ENCODE peak calls at places on chromosome 18, in nine cellular contexts. L is RWPE1, N is foreskin fibroblast, W is AG10803, J is lower leg skin, G is mesothelial cell of epicardium, I is H9, K is PC-9, Y is endodermal cell. B is an unnamed sample.

GRCh38 chr18:63963610-63964256 is 6.1 kb upstream of the SERPINB8 start:
- DNase-seq in L (no peak), N (peak; percentile 42), W (peak; percentile 76), J (no peak), G (no peak), I (peak; percentile 36), K (peak; percentile 46), Y (peak; percentile 73), B (no peak)

GRCh38 chr18:68803371-68803770 is 5.5 kb downstream of the CCDC102B start:
- DNase-seq in L (no peak), N (peak; percentile 86), W (peak; percentile 96), J (peak; percentile 65), G (no peak), I (no peak), K (no peak), Y (no peak), B (no peak)

GRCh38 chr18:68480196-68480595 is 234.7 kb downstream of the TMX3 start:
- DNase-seq in L (no peak), N (no peak), W (no peak), J (no peak), G (no peak), I (no peak), K (no peak), Y (no peak), B (no peak)

GRCh38 chr18:42047721-42048120 is 92.7 kb downstream of the PIK3C3 start:
- DNase-seq in L (no peak), N (peak; percentile 36), W (peak; percentile 13), J (no peak), G (no peak), I (no peak), K (no peak), Y (no peak), B (no peak)

GRCh38 chr18:32469190-32469611 is 1.5 kb downstream of the GAREM1 start:
- DNase-seq in L (no peak), N (peak; percentile 28), W (peak; percentile 5), J (no peak), G (no peak), I (no peak), K (peak; percentile 43), Y (peak; percentile 65), B (peak; percentile 33)

GRCh38 chr18:49861659-49862058 is 48.3 kb upstream of the ACAA2 start:
- DNase-seq in L (no peak), N (no peak), W (peak; percentile 4), J (no peak), G (no peak), I (no peak), K (no peak), Y (no peak), B (no peak)

GRCh38 chr18:9413586-9413985 is 61.7 kb upstream of the RALBP1 start:
- DNase-seq in L (no peak), N (peak; percentile 92), W (peak; percentile 89), J (no peak), G (no peak), I (no peak), K (peak; percentile 47), Y (no peak), B (no peak)

GRCh38 chr18:13239557-13239956 is 21.0 kb downstream of the LDLRAD4 start:
- DNase-seq in L (no peak), N (no peak), W (no peak), J (no peak), G (no peak), I (no peak), K (no peak), Y (peak; percentile 43), B (no peak)

GRCh38 chr18:43786893-43787292 is 509.6 kb upstream of the SYT4 start:
- DNase-seq in L (no peak), N (no peak), W (no peak), J (no peak), G (no peak), I (no peak), K (no peak), Y (no peak), B (no peak)

GRCh38 chr18:22670914-22671313 is 253.2 kb upstream of the CTAGE1 start:
- DNase-seq in L (no peak), N (no peak), W (no peak), J (no peak), G (no peak), I (no peak), K (no peak), Y (no peak), B (no peak)

GRCh38 chr18:14768241-14768640 is 20.3 kb downstream of the ANKRD30B start:
- DNase-seq in L (no peak), N (no peak), W (peak; percentile 1), J (no peak), G (no peak), I (no peak), K (no peak), Y (no peak), B (no peak)

GRCh38 chr18:11901826-11902438 is 6.2 kb downstream of the MPPE1 start:
- DNase-seq in L (no peak), N (no peak), W (no peak), J (no peak), G (no peak), I (no peak), K (no peak), Y (no peak), B (no peak)

GRCh38 chr18:61628085-61628484 is 264.7 kb downstream of the RNF152 start:
- DNase-seq in L (peak; percentile 17), N (peak; percentile 43), W (peak; percentile 28), J (no peak), G (no peak), I (no peak), K (no peak), Y (no peak), B (no peak)

GRCh38 chr18:25058520-25058919 is 293.4 kb downstream of the ZNF521 start:
- DNase-seq in L (no peak), N (no peak), W (no peak), J (no peak), G (no peak), I (no peak), K (no peak), Y (no peak), B (no peak)

GRCh38 chr18:36580266-36580665 is 248.5 kb downstream of the TPGS2 start:
- DNase-seq in L (no peak), N (no peak), W (peak; percentile 76), J (peak; percentile 45), G (no peak), I (no peak), K (no peak), Y (no peak), B (no peak)

GRCh38 chr18:52422985-52423601 is 83.1 kb downstream of the DCC start:
- DNase-seq in L (no peak), N (no peak), W (no peak), J (no peak), G (no peak), I (no peak), K (no peak), Y (no peak), B (no peak)
- TF ChIP-seq CTCF in L (no peak), N (no peak), W (no peak), J (no peak), G (no peak), I (peak; percentile 52), K (no peak), Y (peak; percentile 75), B (no peak)

DNA sequence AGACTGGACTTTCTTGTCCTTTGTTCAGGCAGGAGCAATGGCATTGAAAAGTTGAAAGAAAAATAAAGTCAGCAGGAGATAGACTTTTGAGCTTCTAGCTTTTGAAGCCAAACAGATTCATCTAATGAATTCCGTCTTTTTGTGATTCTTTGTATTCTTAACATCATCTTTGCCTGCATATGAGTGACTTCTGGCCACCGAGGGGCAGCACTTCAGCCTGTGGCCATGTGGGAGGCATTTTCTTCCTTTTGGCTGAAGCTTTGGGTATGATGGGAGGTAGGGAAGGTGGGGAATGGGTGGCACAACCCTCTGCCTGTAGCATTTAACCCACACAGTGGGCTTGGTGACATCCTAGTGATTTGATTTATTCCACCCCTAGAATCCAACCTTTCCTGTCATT is 220.6 kb downstream of the SETBP1 start:
- DNase-seq in L (no peak), N (no peak), W (no peak), J (no peak), G (no peak), I (no peak), K (no peak), Y (peak; percentile 68), B (no peak)
- TF ChIP-seq CTCF in L (no peak), N (no peak), W (no peak), J (no peak), G (no peak), I (peak; percentile 62), K (no peak), Y (peak; percentile 72), B (no peak)

GRCh38 chr18:46073474-46074331 is 1.6 kb upstream of the PSTPIP2 start:
- DNase-seq in L (no peak), N (peak; percentile 50), W (peak; percentile 57), J (peak; percentile 64), G (no peak), I (no peak), K (peak; percentile 65), Y (peak; percentile 78), B (peak; percentile 58)
- TF ChIP-seq CTCF in L (peak; percentile 74), N (peak; percentile 53), W (peak; percentile 76), J (no peak), G (peak; percentile 71), I (peak; percentile 78), K (peak; percentile 79), Y (peak; percentile 83), B (peak; percentile 66)

GRCh38 chr18:74040008-74040407 is 107.6 kb downstream of the FBXO15 start:
- DNase-seq in L (no peak), N (no peak), W (no peak), J (no peak), G (no peak), I (no peak), K (no peak), Y (no peak), B (no peak)

GRCh38 chr18:74040459-74041332 is 106.9 kb downstream of the FBXO15 start:
- DNase-seq in L (no peak), N (no peak), W (peak; percentile 18), J (no peak), G (no peak), I (peak; percentile 82), K (no peak), Y (peak; percentile 92), B (peak; percentile 61)
- TF ChIP-seq CTCF in L (peak; percentile 23), N (peak; percentile 52), W (peak; percentile 61), J (no peak), G (peak; percentile 42), I (peak; percentile 88), K (peak; percentile 87), Y (peak; percentile 93), B (peak; percentile 42)

DNA sequence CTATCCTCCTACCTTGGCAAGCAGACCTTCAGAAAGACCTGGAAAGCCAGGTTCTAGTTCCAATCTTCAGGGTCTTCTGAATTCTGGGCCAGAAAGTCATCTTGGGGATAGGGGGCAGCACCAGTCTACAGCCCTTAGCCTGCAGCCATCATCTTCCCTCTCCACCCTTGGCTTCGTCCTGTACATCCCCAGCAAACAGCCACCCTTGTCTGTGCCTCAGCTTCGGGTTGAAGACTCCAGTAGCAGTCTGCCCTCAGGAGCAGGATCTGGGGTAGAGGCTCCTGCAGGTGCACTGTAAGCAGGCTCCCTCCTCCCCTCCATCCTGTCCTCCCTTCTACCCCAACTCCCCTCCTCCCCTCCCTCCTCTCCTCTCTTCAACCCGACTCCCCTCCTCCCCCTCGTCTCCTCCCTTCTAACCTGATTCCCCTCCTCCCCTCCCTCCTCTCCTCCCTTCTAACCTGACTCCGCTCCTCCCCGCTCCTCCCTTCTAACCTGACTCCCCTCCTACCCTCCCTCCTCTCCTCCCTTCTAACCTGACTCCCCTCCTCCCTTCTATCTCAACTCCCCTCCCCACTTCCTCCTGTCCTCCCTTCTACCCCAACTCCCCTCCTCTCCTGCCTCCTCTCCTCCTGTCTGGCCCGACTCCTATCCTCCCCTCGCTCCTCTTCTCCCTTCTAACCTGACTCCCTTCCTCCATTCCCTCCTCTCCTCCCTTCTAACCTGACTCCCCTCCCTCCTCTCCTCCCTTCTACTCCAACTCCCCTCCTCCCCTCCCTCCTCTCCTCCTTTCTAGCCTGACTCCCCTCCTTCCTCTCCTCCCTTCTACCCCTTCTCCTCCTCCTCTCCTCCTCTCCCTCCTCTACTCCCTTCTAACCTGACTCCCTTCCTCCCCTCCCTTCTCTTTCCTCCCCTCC is 90.1 kb upstream of the SMAD2 start:
- DNase-seq in L (no peak), N (no peak), W (no peak), J (no peak), G (no peak), I (peak; percentile 25), K (no peak), Y (peak; percentile 34), B (no peak)
- TF ChIP-seq CTCF in L (no peak), N (no peak), W (no peak), J (no peak), G (no peak), I (peak; percentile 10), K (no peak), Y (peak; percentile 39), B (no peak)